ENCODE peak calls at places on chromosome 12, in six cellular contexts. Z is CD8-positive, alpha-beta T cell; V is adipocyte; F is heart left ventricle; K is IMR-90; E is left ventricle myocardium inferior. W is an unnamed sample.

GRCh38 chr12:87814625-87815024 is 214.6 kb downstream of the C12orf50 start:
- DNase-seq in Z (no peak), V (no peak), F (no peak), K (peak; percentile 61), E (no peak), W (no peak)

GRCh38 chr12:53466640-53467039 is 14.7 kb downstream of the PCBP2 start:
- DNase-seq in Z (no peak), V (no peak), F (no peak), K (no peak), E (no peak), W (no peak)

GRCh38 chr12:13435535-13435934 is 239.0 kb downstream of the EMP1 start:
- DNase-seq in Z (no peak), V (no peak), F (no peak), K (no peak), E (no peak), W (peak; percentile 23)

GRCh38 chr12:117045175-117045997 is 53.8 kb downstream of the TESC start:
- DNase-seq in Z (no peak), V (no peak), F (no peak), K (no peak), E (no peak), W (no peak)

GRCh38 chr12:128509170-128509569 is 242.2 kb downstream of the TMEM132C start:
- DNase-seq in Z (no peak), V (no peak), F (no peak), K (no peak), E (no peak), W (no peak)

GRCh38 chr12:90953956-90954421 is 987 bp downstream of the CCER1 start:
- DNase-seq in Z (no peak), V (no peak), F (no peak), K (no peak), E (no peak), W (no peak)

GRCh38 chr12:39503445-39503844 is 60.5 kb upstream of the KIF21A start:
- DNase-seq in Z (no peak), V (peak; percentile 28), F (no peak), K (no peak), E (no peak), W (no peak)

GRCh38 chr12:72271741-72272661 is at the start of gene TRHDE:
- DNase-seq in Z (no peak), V (peak; percentile 88), F (no peak), K (peak; percentile 60), E (no peak), W (peak; percentile 73)

GRCh38 chr12:52206309-52207040 is 14.7 kb upstream of the KRT80 start:
- DNase-seq in Z (no peak), V (no peak), F (peak; percentile 13), K (no peak), E (no peak), W (no peak)

GRCh38 chr12:116629451-116629850 is 70.3 kb downstream of the MAP1LC3B2 start:
- DNase-seq in Z (no peak), V (no peak), F (no peak), K (no peak), E (no peak), W (no peak)

GRCh38 chr12:54032627-54033100 is at the start of gene HOXC5:
- DNase-seq in Z (peak; percentile 82), V (peak; percentile 65), F (peak; percentile 50), K (peak; percentile 38), E (peak; percentile 51), W (peak; percentile 53)

GRCh38 chr12:53299454-53300180 is at the start of gene MYG1:
- DNase-seq in Z (peak; percentile 90), V (peak; percentile 89), F (peak; percentile 93), K (peak; percentile 84), E (peak; percentile 84), W (peak; percentile 95)

GRCh38 chr12:1926274-1926673 is 7.8 kb upstream of the CACNA2D4 start:
- DNase-seq in Z (no peak), V (no peak), F (no peak), K (no peak), E (no peak), W (peak; percentile 97)

GRCh38 chr12:73863541-73863940 is 674.1 kb upstream of the ATXN7L3B start:
- DNase-seq in Z (no peak), V (peak; percentile 7), F (no peak), K (no peak), E (no peak), W (peak; percentile 14)

GRCh38 chr12:62848418-62848817 is 86.5 kb downstream of the PPM1H start:
- DNase-seq in Z (no peak), V (peak; percentile 70), F (no peak), K (peak; percentile 85), E (no peak), W (peak; percentile 11)

GRCh38 chr12:43882578-43883178 is 46.8 kb downstream of the TMEM117 start:
- DNase-seq in Z (no peak), V (peak; percentile 87), F (no peak), K (peak; percentile 76), E (no peak), W (peak; percentile 19)

GRCh38 chr12:88909510-88909909 is 329.2 kb upstream of the KITLG start:
- DNase-seq in Z (no peak), V (no peak), F (no peak), K (no peak), E (no peak), W (no peak)

GRCh38 chr12:132734206-132734605 is 23.6 kb downstream of the PGAM5 start:
- DNase-seq in Z (no peak), V (no peak), F (no peak), K (no peak), E (no peak), W (no peak)

GRCh38 chr12:122168492-122168891 is 5.5 kb downstream of the IL31 start:
- DNase-seq in Z (no peak), V (no peak), F (no peak), K (no peak), E (no peak), W (no peak)

GRCh38 chr12:63220921-63221320 is 69.9 kb upstream of the AVPR1A start:
- DNase-seq in Z (no peak), V (no peak), F (no peak), K (no peak), E (no peak), W (no peak)

GRCh38 chr12:43812926-43813325 is 6.8 kb upstream of the TWF1 start:
- DNase-seq in Z (no peak), V (no peak), F (no peak), K (peak; percentile 53), E (no peak), W (no peak)

GRCh38 chr12:59383426-59383822 is 212.4 kb upstream of the SLC16A7 start:
- DNase-seq in Z (no peak), V (peak; percentile 96), F (no peak), K (peak; percentile 64), E (no peak), W (no peak)

GRCh38 chr12:123843912-123844748 is 82.0 kb downstream of the DNAH10 start:
- DNase-seq in Z (no peak), V (no peak), F (no peak), K (no peak), E (no peak), W (no peak)

GRCh38 chr12:93852067-93852466 is 174.9 kb downstream of the CRADD start:
- DNase-seq in Z (no peak), V (no peak), F (no peak), K (no peak), E (no peak), W (no peak)

GRCh38 chr12:100151769-100152168 is 9.1 kb upstream of the BLTP3B start:
- DNase-seq in Z (no peak), V (no peak), F (no peak), K (no peak), E (no peak), W (no peak)

DNA sequence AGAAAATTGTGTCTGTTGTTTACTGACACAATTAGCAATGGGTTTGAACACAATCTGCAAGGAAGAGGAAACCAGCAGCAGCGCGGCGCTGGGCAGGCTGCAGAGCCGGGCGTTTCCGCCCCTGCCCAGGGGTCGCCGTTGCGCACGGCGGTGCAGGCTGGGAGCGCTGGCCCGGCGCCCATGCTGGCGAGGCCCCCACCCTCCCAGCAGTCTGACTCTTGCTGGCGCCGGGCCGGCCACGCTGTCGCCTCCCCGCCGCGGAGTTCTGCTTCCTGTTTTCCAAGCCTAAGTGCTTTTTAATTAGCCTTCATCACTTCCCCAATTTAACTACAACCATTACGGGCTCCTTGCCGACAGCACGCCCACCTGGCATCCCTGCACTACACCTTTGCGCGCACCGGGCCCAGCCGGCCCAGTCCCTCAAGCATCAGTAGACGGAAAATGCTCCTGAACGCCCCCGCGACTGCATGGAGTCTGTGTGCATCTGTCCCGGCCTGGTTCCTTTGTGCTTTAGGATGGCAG is 212.1 kb downstream of the GXYLT1 start:
- DNase-seq in Z (no peak), V (no peak), F (peak; percentile 83), K (no peak), E (peak; percentile 82), W (peak; percentile 43)
- H3K4me3 ChIP-seq in Z (peak overlapping the region; percentile 30), V (peak overlapping the region; percentile 80), F (peak overlapping the region; percentile 55), K (peak overlapping the region; percentile 25), E (peak overlapping the region; percentile 66), W (peak overlapping the region; percentile 28)

GRCh38 chr12:57162541-57163125 is 15.2 kb upstream of the LRP1-AS start:
- DNase-seq in Z (no peak), V (no peak), F (no peak), K (no peak), E (no peak), W (no peak)
- H3K36me3 ChIP-seq in Z (no peaks in the 10 kb centered on the region), V (peaks cover 100% of the 10 kb centered on the region), F (peaks cover 100% of the 10 kb centered on the region), K (peaks cover 88% of the 10 kb centered on the region), E (peaks cover 100% of the 10 kb centered on the region), W (peaks cover 96% of the 10 kb centered on the region)

GRCh38 chr12:57123813-57124212 is 4.5 kb upstream of the LRP1 start:
- DNase-seq in Z (no peak), V (no peak), F (no peak), K (no peak), E (no peak), W (no peak)

GRCh38 chr12:57127101-57127709 is 1.1 kb upstream of the LRP1 start:
- DNase-seq in Z (peak; percentile 59), V (peak; percentile 70), F (peak; percentile 88), K (no peak), E (peak; percentile 77), W (peak; percentile 37)

GRCh38 chr12:57126561-57126960 is 1.7 kb upstream of the LRP1 start:
- DNase-seq in Z (no peak), V (peak; percentile 4), F (no peak), K (no peak), E (no peak), W (no peak)

GRCh38 chr12:57126061-57126460 is 2.2 kb upstream of the LRP1 start:
- DNase-seq in Z (no peak), V (no peak), F (no peak), K (no peak), E (no peak), W (no peak)

DNA sequence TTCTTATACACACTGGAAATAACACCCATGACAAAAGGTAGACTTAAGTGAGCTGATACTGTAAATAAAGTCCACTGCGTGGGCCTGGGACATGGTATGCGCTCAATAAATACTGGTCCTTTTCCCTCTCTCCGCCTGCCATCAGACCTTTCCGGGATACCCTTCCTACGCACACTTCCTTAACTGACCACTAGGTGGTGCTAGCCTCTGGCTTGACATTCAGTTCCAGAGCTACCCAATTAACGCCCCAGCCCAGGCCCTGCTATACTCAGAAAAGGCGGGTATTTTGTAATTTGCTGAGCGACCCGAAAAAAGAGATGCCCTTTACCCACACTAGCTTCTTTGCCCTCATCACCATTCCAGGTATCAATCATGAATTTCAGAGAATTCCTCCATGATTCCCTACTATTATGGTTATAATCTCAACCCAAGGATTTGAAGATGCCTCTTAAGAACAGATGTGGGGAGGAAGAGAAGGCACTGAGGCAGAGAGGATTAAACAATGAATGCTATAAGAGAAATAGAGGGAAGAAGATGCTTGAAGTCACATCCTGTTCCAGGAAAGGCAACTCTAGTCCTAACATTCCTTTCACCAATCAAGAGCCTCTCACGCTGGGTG is 3.9 kb upstream of the LRP1 start:
- DNase-seq in Z (peak; percentile 82), V (peak; percentile 94), F (peak; percentile 71), K (peak; percentile 69), E (peak; percentile 52), W (peak; percentile 66)
- H3K27me3 ChIP-seq in Z (no peaks in the 10 kb centered on the region), V (no peaks in the 10 kb centered on the region), F (no peaks in the 10 kb centered on the region), K (no peaks in the 10 kb centered on the region), E (no peaks in the 10 kb centered on the region), W (no peaks in the 10 kb centered on the region)

GRCh38 chr12:120846721-120847120 is 57.4 kb downstream of the SPPL3 start:
- DNase-seq in Z (no peak), V (peak; percentile 49), F (no peak), K (peak; percentile 50), E (no peak), W (peak; percentile 17)
- H3K4me3 ChIP-seq in Z (no peak overlapping the region), V (no peak overlapping the region), F (no peak overlapping the region), K (no peak overlapping the region), E (no peak overlapping the region), W (no peak overlapping the region)